ENCODE peak calls at places on chromosomes 5 and 9, in four cellular contexts. C is H1, X is IMR-90, D is H9. H is an unnamed sample.
A peak's percentile ranks its signal among the peaks of the same experiment; 100 is the strongest.

GRCh38 chr5:170861855-170862766 is at the start of gene RANBP17:
- DNase-seq in X (peak; percentile 67), C (peak; percentile 88), D (peak; percentile 88), H (peak; percentile 71)

GRCh38 chr5:82601085-82601484 is 322.9 kb upstream of the RPS23 start:
- DNase-seq in C (no peak), X (no peak), D (no peak), H (no peak)

GRCh38 chr9:96418920-96419690 is 935 bp upstream of the ZNF367 start:
- DNase-seq in X (peak; percentile 13), C (peak; percentile 85), D (peak; percentile 62), H (no peak)

GRCh38 chr5:166068547-166069335 is 2222.7 kb upstream of the WWC1 start:
- DNase-seq in D (no peak), X (no peak), C (no peak), H (no peak)

GRCh38 chr5:151003503-151003860 is 16.9 kb upstream of the GPX3 start:
- DNase-seq in X (no peak), D (no peak), C (no peak), H (no peak)

GRCh38 chr9:4780651-4781050 is 12.1 kb upstream of the RCL1 start:
- DNase-seq in D (no peak), C (peak; percentile 24), X (no peak), H (no peak)

GRCh38 chr5:4882186-4882585 is 257.9 kb upstream of the ADAMTS16 start:
- DNase-seq in C (no peak), X (no peak), D (no peak), H (no peak)

GRCh38 chr5:52693279-52693678 is 94.4 kb upstream of the ITGA1 start:
- DNase-seq in X (peak; percentile 45), C (no peak), D (peak; percentile 45), H (no peak)

GRCh38 chr5:32153723-32154122 is 20.4 kb downstream of the GOLPH3 start:
- DNase-seq in C (no peak), X (peak; percentile 18), D (no peak), H (no peak)

GRCh38 chr5:4252322-4252721 is 656.7 kb downstream of the IRX1 start:
- DNase-seq in C (no peak), D (no peak), X (no peak), H (no peak)

GRCh38 chr5:138011991-138012390 is 20.9 kb downstream of the FAM13B start:
- DNase-seq in C (no peak), D (no peak), X (no peak), H (no peak)

GRCh38 chr5:176647870-176648466 is 684 bp downstream of the TSPAN17 start:
- DNase-seq in X (no peak), D (no peak), C (peak; percentile 65), H (no peak)

GRCh38 chr9:123656565-123656964 is 273.4 kb downstream of the DENND1A start:
- DNase-seq in D (no peak), C (no peak), X (peak; percentile 53), H (no peak)

GRCh38 chr5:176776141-176776865 is 34.1 kb upstream of the UNC5A start:
- DNase-seq in D (peak; percentile 6), X (no peak), C (peak; percentile 39), H (no peak)

GRCh38 chr5:167284491-167284890 is 1007.0 kb upstream of the WWC1 start:
- DNase-seq in C (no peak), D (no peak), X (peak; percentile 70), H (no peak)

GRCh38 chr5:177070536-177071191 is 16.1 kb upstream of the FGFR4 start:
- DNase-seq in D (no peak), C (no peak), X (no peak), H (no peak)

GRCh38 chr9:131279196-131279926 is 3.1 kb upstream of the FAM78A start:
- DNase-seq in C (no peak), X (no peak), D (no peak), H (no peak)

GRCh38 chr9:81374881-81375280 is 314.5 kb downstream of the TLE1 start:
- DNase-seq in D (no peak), X (peak; percentile 40), C (no peak), H (no peak)

GRCh38 chr5:176776916-176777315 is 33.4 kb upstream of the UNC5A start:
- DNase-seq in C (peak; percentile 31), D (peak; percentile 12), X (no peak), H (no peak)

GRCh38 chr9:100473271-100474081 is 527 bp downstream of the TMEFF1 start:
- DNase-seq in X (peak; percentile 29), D (peak; percentile 52), C (peak; percentile 73), H (peak; percentile 46)

GRCh38 chr9:128548876-128549275 is 3.5 kb upstream of the SPTAN1 start:
- DNase-seq in X (no peak), C (no peak), D (no peak), H (no peak)

DNA sequence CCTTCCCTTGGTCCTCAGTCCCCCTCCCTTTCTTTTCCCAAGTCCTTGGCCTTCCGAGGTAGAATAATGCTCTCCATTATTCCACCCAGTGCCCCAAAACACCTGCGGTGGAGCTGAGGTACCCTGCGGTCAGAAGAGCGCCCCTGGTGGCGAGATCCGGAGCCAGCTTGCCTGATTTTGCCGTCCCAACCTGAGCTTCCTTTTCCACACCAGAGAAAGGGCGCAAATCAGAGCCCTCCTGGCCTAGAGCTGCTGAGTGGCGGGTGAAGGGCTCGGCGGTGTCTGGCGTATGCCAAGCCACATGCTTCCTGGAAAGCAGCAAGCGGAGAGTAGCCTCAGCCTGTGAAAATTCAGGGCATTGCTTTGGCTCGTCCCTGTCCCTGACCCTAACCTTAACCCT is 21.1 kb upstream of the CARTPT start:
- DNase-seq in C (peak; percentile 89), X (no peak), D (peak; percentile 86), H (peak; percentile 24)
- H4K91ac ChIP-seq in C (no peak overlapping the region), X (no peak overlapping the region), D (no peak overlapping the region), H (no peak overlapping the region)

GRCh38 chr9:87864915-87865314 is 17.8 kb upstream of the SPATA31E1 start:
- DNase-seq in C (no peak), D (no peak), X (no peak), H (no peak)
- H2AK5ac ChIP-seq in C (no peak overlapping the region), D (no peak overlapping the region), X (no peak overlapping the region), H (no peak overlapping the region)

DNA sequence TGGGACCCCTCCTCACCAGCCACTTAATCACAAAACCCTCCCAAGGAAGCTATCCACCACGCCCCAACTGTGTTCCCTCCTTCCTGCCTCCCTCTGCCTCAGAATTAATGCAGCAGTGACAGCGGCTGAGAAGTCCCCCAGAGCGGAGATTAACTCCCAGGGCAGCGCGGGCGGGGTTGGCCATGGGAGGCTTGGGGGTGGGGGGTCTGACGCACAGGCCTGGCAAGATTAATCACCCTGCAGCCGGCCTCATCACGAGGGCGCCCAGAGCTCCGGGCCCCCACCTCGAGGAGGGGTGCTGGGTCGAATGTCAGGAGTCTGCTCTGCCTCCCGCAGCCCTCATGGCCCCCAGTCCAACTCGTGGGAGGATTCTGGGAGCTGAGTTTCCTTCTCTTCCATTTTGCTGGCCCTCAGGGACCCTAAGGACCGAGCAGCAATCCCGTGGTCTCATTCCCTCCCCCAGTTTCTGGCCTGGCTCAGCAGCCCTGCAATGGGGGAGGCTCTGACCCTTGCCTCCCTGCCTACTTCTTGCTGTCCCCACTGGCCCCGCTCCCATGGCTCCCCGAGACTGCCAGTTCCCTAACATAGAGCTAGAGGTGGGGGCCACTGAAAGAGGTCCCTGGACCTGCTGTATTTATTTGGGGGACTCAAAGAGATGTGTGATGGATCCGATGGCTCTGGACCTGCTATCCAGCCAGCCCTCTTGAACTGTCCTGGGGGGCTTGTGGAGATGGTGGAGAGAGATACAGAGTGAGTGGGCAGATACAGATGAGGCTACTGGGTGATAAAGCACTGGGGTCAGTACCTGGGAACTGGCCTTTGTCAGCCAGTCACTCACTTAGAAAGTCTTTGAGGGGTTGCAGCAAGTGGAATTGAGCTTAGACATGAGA is 42.5 kb downstream of the CXXC5 start:
- DNase-seq in C (peak; percentile 48), X (peak; percentile 61), D (no peak), H (no peak)
- H3K18ac ChIP-seq in C (no peak overlapping the region), X (no peak overlapping the region), D (no peak overlapping the region), H (peak overlapping the region; percentile 90)

DNA sequence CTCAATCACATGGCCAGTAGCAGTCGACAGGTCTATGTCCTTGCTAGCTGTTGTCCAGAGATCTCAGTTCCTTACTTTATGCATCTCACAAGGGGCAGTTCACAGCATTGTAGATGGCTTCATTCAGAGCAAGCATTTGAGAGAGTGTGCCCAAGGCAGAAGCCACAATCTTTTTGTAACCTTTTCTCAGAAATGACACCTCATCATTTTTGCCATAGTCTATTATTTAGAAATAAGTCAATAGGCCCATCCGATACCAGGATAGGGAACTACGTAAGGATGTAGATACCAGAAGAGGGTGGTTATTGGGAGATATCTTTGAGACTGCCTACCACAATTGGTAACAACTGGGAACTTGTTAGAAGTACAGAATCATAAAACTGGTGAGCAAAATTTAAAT is 37.1 kb downstream of the LURAP1L start:
- DNase-seq in C (no peak), D (no peak), X (no peak), H (no peak)
- H4K91ac ChIP-seq in C (no peak overlapping the region), D (no peak overlapping the region), X (peak overlapping the region; percentile 38), H (no peak overlapping the region)

DNA sequence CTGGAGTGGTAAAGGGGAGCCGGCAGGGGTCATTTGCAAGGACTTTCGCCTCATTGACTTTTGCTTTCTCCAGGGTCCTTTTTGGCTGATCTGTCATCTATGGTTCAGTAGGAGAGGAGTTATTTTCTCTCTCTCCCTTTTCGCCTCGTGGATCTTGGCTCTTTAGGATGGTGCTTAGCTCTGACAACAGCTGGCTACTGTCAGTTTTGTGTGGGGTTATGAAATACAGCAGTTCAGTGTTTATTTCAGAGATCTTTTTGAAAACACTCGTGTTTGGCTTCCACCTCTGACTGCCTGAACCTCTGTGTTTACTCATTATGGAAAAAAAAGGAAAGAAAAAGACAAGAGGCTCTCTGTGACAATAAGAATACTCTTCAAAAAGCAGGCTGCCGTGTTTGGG is 567.8 kb downstream of the CAAP1 start:
- DNase-seq in D (no peak), C (no peak), X (peak; percentile 62), H (no peak)
- H2AK5ac ChIP-seq in D (no peak overlapping the region), C (no peak overlapping the region), X (no peak overlapping the region), H (no peak overlapping the region)

GRCh38 chr5:112668911-112669310 is 68.8 kb upstream of the APC start:
- DNase-seq in X (no peak), C (no peak), D (no peak), H (no peak)
- H3K18ac ChIP-seq in X (no peak overlapping the region), C (no peak overlapping the region), D (no peak overlapping the region), H (no peak overlapping the region)

GRCh38 chr9:121326924-121327613 is 43.0 kb downstream of the STOM start:
- DNase-seq in C (no peak), X (no peak), D (no peak), H (no peak)

GRCh38 chr9:121324755-121325154 is 45.3 kb downstream of the STOM start:
- DNase-seq in C (no peak), X (no peak), D (no peak), H (no peak)

GRCh38 chr9:121326130-121326838 is 43.8 kb downstream of the STOM start:
- DNase-seq in C (no peak), X (peak; percentile 44), D (no peak), H (peak; percentile 4)

GRCh38 chr9:121324316-121324715 is 45.7 kb downstream of the STOM start:
- DNase-seq in D (no peak), C (no peak), X (no peak), H (no peak)

GRCh38 chr9:121325387-121325786 is 44.7 kb downstream of the STOM start:
- DNase-seq in D (no peak), C (no peak), X (no peak), H (no peak)
- H4K91ac ChIP-seq in D (no peak overlapping the region), C (no peak overlapping the region), X (peak overlapping the region; percentile 68), H (no peak overlapping the region)